ENCODE peak calls at places on chromosomes 4 and X, in ten cellular contexts. N, P, L, J, X, W, I, G, R and D are unnamed samples.

GRCh38 chr4:186695392-186695791 is 28.3 kb downstream of the FAT1 start:
- DNase-seq in N (no peak), P (no peak), L (no peak), J (peak; percentile 69), X (no peak), W (no peak), I (no peak), G (no peak), R (no peak), D (no peak)

GRCh38 chr4:125833-126232 is 1.5 kb downstream of the ZNF718 start:
- DNase-seq in N (no peak), P (no peak), L (no peak), J (peak; percentile 55), X (no peak), W (no peak), I (no peak), G (no peak), R (no peak), D (no peak)

GRCh38 chrX:50707955-50708694 is 105.9 kb downstream of the SHROOM4 start:
- DNase-seq in N (no peak), P (no peak), L (no peak), J (no peak), X (no peak), W (no peak), I (no peak), G (no peak), R (no peak), D (peak; percentile 43)

GRCh38 chr4:83207497-83208105 is 77.0 kb downstream of the COQ2 start:
- DNase-seq in N (peak; percentile 74), P (no peak), L (peak; percentile 61), J (no peak), X (peak; percentile 93), W (no peak), I (no peak), G (peak; percentile 95), R (no peak), D (peak; percentile 81)

GRCh38 chrX:80014141-80014940 is at the start of gene TBX22:
- DNase-seq in N (no peak), P (no peak), L (no peak), J (peak; percentile 83), X (no peak), W (no peak), I (no peak), G (no peak), R (no peak), D (no peak)

GRCh38 chr4:102825261-102826071 is 1.9 kb downstream of the UBE2D3 start:
- DNase-seq in N (peak; percentile 54), P (no peak), L (no peak), J (peak; percentile 70), X (peak; percentile 81), W (peak; percentile 42), I (no peak), G (peak; percentile 81), R (no peak), D (peak; percentile 72)

GRCh38 chr4:146029147-146029546 is 90.5 kb upstream of the ZNF827 start:
- DNase-seq in N (no peak), P (no peak), L (no peak), J (no peak), X (peak; percentile 26), W (no peak), I (no peak), G (no peak), R (no peak), D (peak; percentile 21)

GRCh38 chr4:180828455-180829018 is 1414.7 kb upstream of the TENM3 start:
- DNase-seq in N (no peak), P (no peak), L (peak; percentile 7), J (peak; percentile 65), X (peak; percentile 91), W (peak; percentile 44), I (no peak), G (peak; percentile 86), R (no peak), D (peak; percentile 88)

GRCh38 chr4:113958766-113959540 is 20.5 kb downstream of the ARSJ start:
- DNase-seq in N (no peak), P (no peak), L (no peak), J (no peak), X (peak; percentile 90), W (no peak), I (no peak), G (peak; percentile 90), R (no peak), D (peak; percentile 96)

GRCh38 chr4:70954032-70954431 is 39.4 kb upstream of the DCK start:
- DNase-seq in N (no peak), P (no peak), L (no peak), J (no peak), X (no peak), W (no peak), I (no peak), G (no peak), R (no peak), D (no peak)

GRCh38 chr4:70946944-70947343 is 44.8 kb downstream of the MOB1B start:
- DNase-seq in N (no peak), P (no peak), L (no peak), J (no peak), X (no peak), W (no peak), I (no peak), G (no peak), R (no peak), D (no peak)

GRCh38 chr4:70945046-70945445 is 42.9 kb downstream of the MOB1B start:
- DNase-seq in N (no peak), P (no peak), L (no peak), J (no peak), X (no peak), W (no peak), I (no peak), G (no peak), R (no peak), D (peak; percentile 29)

GRCh38 chr4:70945452-70946055 is 43.4 kb downstream of the MOB1B start:
- DNase-seq in N (no peak), P (no peak), L (no peak), J (no peak), X (no peak), W (no peak), I (no peak), G (no peak), R (no peak), D (peak; percentile 58)

GRCh38 chr4:70948665-70949284 is 44.7 kb upstream of the DCK start:
- DNase-seq in N (no peak), P (no peak), L (no peak), J (no peak), X (no peak), W (no peak), I (no peak), G (no peak), R (no peak), D (no peak)
- TF ChIP-seq CTCF in N (no peak), P (no peak), L (no peak), J (no peak), X (no peak), W (no peak), I (no peak), G (no peak), R (no peak), D (no peak)

GRCh38 chr4:47849466-47849865 is 11.6 kb upstream of the CORIN start:
- DNase-seq in N (no peak), P (no peak), L (no peak), J (no peak), X (no peak), W (no peak), I (no peak), G (no peak), R (no peak), D (no peak)

GRCh38 chr4:47858012-47858411 is 20.1 kb upstream of the CORIN start:
- DNase-seq in N (no peak), P (no peak), L (no peak), J (no peak), X (no peak), W (no peak), I (no peak), G (no peak), R (no peak), D (no peak)

GRCh38 chr4:47855350-47855749 is 17.5 kb upstream of the CORIN start:
- DNase-seq in N (no peak), P (no peak), L (no peak), J (no peak), X (no peak), W (no peak), I (no peak), G (no peak), R (no peak), D (no peak)

GRCh38 chr4:47856713-47857112 is 18.8 kb upstream of the CORIN start:
- DNase-seq in N (no peak), P (no peak), L (no peak), J (no peak), X (no peak), W (no peak), I (no peak), G (no peak), R (no peak), D (peak; percentile 60)

DNA sequence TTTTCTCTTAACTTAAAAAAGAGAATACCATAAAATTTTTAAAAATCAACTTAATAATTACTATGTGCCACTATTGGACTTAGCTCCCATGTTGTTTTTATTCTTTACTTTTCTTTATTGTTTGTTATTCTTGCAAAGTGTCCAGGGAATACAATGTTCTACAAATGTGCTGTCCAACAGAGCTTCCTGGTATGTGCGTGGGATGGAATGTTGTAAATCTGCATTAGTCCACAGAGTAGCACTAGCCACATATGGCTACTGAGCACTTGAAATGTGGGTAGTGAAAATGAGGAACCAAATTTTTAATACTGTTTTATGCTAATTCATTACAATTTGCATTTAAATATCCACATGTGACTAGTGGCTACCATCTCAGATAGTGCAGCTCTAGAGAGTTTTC is 14.3 kb upstream of the CORIN start:
- DNase-seq in N (no peak), P (no peak), L (no peak), J (peak; percentile 22), X (peak; percentile 60), W (no peak), I (no peak), G (peak; percentile 85), R (no peak), D (peak; percentile 97)
- H3K4me3 ChIP-seq in N (no peak overlapping the region), P (no peak overlapping the region), L (no peak overlapping the region), J (no peak overlapping the region), X (no peak overlapping the region), W (no peak overlapping the region), I (no peak overlapping the region), G (no peak overlapping the region), R (no peak overlapping the region), D (no peak overlapping the region)

DNA sequence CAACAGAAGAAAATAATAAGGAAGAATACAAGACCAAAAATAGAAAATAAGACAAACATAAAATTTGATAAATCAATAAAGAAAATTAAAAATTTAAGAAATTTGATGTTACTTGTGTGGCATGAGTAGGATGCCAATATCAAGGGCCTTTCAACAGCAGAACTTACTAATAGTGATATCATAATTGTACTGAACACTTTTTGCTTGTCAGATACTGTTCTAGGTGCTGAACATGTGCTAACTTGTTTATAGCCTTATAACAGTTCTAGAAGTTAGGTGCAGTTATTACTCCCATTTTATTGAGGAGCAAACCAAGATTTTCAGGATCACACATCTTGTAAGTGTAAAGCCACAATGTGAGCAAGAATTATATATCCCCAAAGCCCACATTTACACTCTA is 546.0 kb upstream of the EPHA5 start:
- DNase-seq in N (no peak), P (no peak), L (no peak), J (no peak), X (no peak), W (no peak), I (no peak), G (no peak), R (no peak), D (no peak)
- TF ChIP-seq CTCF in N (no peak), P (no peak), L (no peak), J (no peak), X (no peak), W (no peak), I (no peak), G (no peak), R (no peak), D (no peak)

GRCh38 chrX:153495903-153496629 is 1.3 kb downstream of the BGN start:
- DNase-seq in N (no peak), P (no peak), L (no peak), J (no peak), X (no peak), W (no peak), I (no peak), G (no peak), R (no peak), D (no peak)
- H3K4me3 ChIP-seq in N (no peak overlapping the region), P (no peak overlapping the region), L (no peak overlapping the region), J (no peak overlapping the region), X (peak overlapping the region; percentile 82), W (no peak overlapping the region), I (peak overlapping the region; percentile 44), G (no peak overlapping the region), R (peak overlapping the region; percentile 82), D (peak overlapping the region; percentile 50)